ENCODE peak calls at places on chromosome 14, in nine cellular contexts. One of them, this sample, is unnamed.
A peak's percentile ranks its signal among the peaks of the same experiment; 100 is the strongest.

GRCh38 chr14:87863047-87863446 is 129.9 kb downstream of the GALC start:
- DNase-seq in HCT116: no peak
- DNase-seq in neural progenitor cell: no peak
- DNase-seq in PC-3: no peak
- DNase-seq in GM23338: no peak
- DNase-seq in MM.1S: no peak
- DNase-seq in hepatocyte: no peak
- DNase-seq in OCI-LY7: no peak
- DNase-seq in SK-N-SH: no peak
- DNase-seq in this sample: no peak

GRCh38 chr14:89621009-89621421 is 204.0 kb upstream of the FOXN3 start:
- DNase-seq in OCI-LY7: peak; percentile 36
- DNase-seq in HCT116: no peak
- DNase-seq in neural progenitor cell: no peak
- DNase-seq in PC-3: no peak
- DNase-seq in SK-N-SH: no peak
- DNase-seq in MM.1S: no peak
- DNase-seq in GM23338: no peak
- DNase-seq in hepatocyte: no peak
- DNase-seq in this sample: no peak

GRCh38 chr14:21044106-21044618 is 2.0 kb downstream of the RNASE7 start:
- DNase-seq in MM.1S: no peak
- DNase-seq in SK-N-SH: peak; percentile 53
- DNase-seq in hepatocyte: no peak
- DNase-seq in GM23338: no peak
- DNase-seq in HCT116: no peak
- DNase-seq in OCI-LY7: no peak
- DNase-seq in neural progenitor cell: no peak
- DNase-seq in PC-3: no peak
- DNase-seq in this sample: no peak

GRCh38 chr14:34297786-34298520 is 164.1 kb downstream of the SPTSSA start:
- DNase-seq in SK-N-SH: no peak
- DNase-seq in MM.1S: no peak
- DNase-seq in hepatocyte: peak; percentile 12
- DNase-seq in PC-3: no peak
- DNase-seq in HCT116: no peak
- DNase-seq in OCI-LY7: no peak
- DNase-seq in GM23338: no peak
- DNase-seq in neural progenitor cell: no peak
- DNase-seq in this sample: no peak

GRCh38 chr14:69928111-69928523 is 48.9 kb downstream of the SMOC1 start:
- DNase-seq in SK-N-SH: no peak
- DNase-seq in PC-3: no peak
- DNase-seq in hepatocyte: peak; percentile 40
- DNase-seq in neural progenitor cell: no peak
- DNase-seq in OCI-LY7: no peak
- DNase-seq in GM23338: no peak
- DNase-seq in MM.1S: no peak
- DNase-seq in HCT116: no peak
- DNase-seq in this sample: peak; percentile 58

GRCh38 chr14:70655110-70655826 is 13.6 kb downstream of the TTC9 start:
- DNase-seq in GM23338: peak; percentile 91
- DNase-seq in SK-N-SH: no peak
- DNase-seq in hepatocyte: no peak
- DNase-seq in MM.1S: peak; percentile 19
- DNase-seq in OCI-LY7: peak; percentile 95
- DNase-seq in HCT116: no peak
- DNase-seq in neural progenitor cell: no peak
- DNase-seq in PC-3: no peak
- DNase-seq in this sample: no peak

GRCh38 chr14:102493096-102493495 is 16.5 kb downstream of the ANKRD9 start:
- DNase-seq in MM.1S: no peak
- DNase-seq in PC-3: no peak
- DNase-seq in SK-N-SH: no peak
- DNase-seq in hepatocyte: no peak
- DNase-seq in OCI-LY7: no peak
- DNase-seq in HCT116: no peak
- DNase-seq in GM23338: no peak
- DNase-seq in neural progenitor cell: no peak
- DNase-seq in this sample: no peak

GRCh38 chr14:50757702-50758101 is 73.3 kb downstream of the NIN start:
- DNase-seq in OCI-LY7: no peak
- DNase-seq in MM.1S: no peak
- DNase-seq in neural progenitor cell: no peak
- DNase-seq in PC-3: no peak
- DNase-seq in SK-N-SH: no peak
- DNase-seq in HCT116: no peak
- DNase-seq in GM23338: no peak
- DNase-seq in hepatocyte: no peak
- DNase-seq in this sample: no peak

GRCh38 chr14:37587881-37588666 is 7.0 kb downstream of the FOXA1 start:
- DNase-seq in OCI-LY7: no peak
- DNase-seq in hepatocyte: peak; percentile 53
- DNase-seq in HCT116: no peak
- DNase-seq in SK-N-SH: no peak
- DNase-seq in MM.1S: no peak
- DNase-seq in PC-3: peak; percentile 57
- DNase-seq in GM23338: peak; percentile 80
- DNase-seq in neural progenitor cell: peak; percentile 87
- DNase-seq in this sample: peak; percentile 26

GRCh38 chr14:37590096-37590809 is 4.8 kb downstream of the FOXA1 start:
- DNase-seq in GM23338: no peak
- DNase-seq in HCT116: no peak
- DNase-seq in SK-N-SH: no peak
- DNase-seq in hepatocyte: no peak
- DNase-seq in OCI-LY7: no peak
- DNase-seq in MM.1S: no peak
- DNase-seq in neural progenitor cell: no peak
- DNase-seq in PC-3: peak; percentile 55
- DNase-seq in this sample: no peak

GRCh38 chr14:37588956-37589737 is 5.9 kb downstream of the FOXA1 start:
- DNase-seq in neural progenitor cell: peak; percentile 32
- DNase-seq in GM23338: peak; percentile 51
- DNase-seq in hepatocyte: no peak
- DNase-seq in HCT116: no peak
- DNase-seq in OCI-LY7: no peak
- DNase-seq in PC-3: peak; percentile 54
- DNase-seq in SK-N-SH: no peak
- DNase-seq in MM.1S: no peak
- DNase-seq in this sample: no peak

GRCh38 chr14:37587438-37587837 is 7.6 kb downstream of the FOXA1 start:
- DNase-seq in HCT116: no peak
- DNase-seq in neural progenitor cell: no peak
- DNase-seq in GM23338: no peak
- DNase-seq in OCI-LY7: no peak
- DNase-seq in MM.1S: no peak
- DNase-seq in SK-N-SH: no peak
- DNase-seq in PC-3: no peak
- DNase-seq in hepatocyte: no peak
- DNase-seq in this sample: no peak

GRCh38 chr14:37588667-37588955 is 6.4 kb downstream of the FOXA1 start:
- DNase-seq in MM.1S: no peak
- DNase-seq in SK-N-SH: no peak
- DNase-seq in HCT116: no peak
- DNase-seq in neural progenitor cell: no peak
- DNase-seq in PC-3: peak; percentile 72
- DNase-seq in OCI-LY7: no peak
- DNase-seq in hepatocyte: peak; percentile 38
- DNase-seq in GM23338: peak; percentile 62
- DNase-seq in this sample: no peak
- H3K27ac ChIP-seq in MM.1S: no peak overlapping the region
- H3K27ac ChIP-seq in SK-N-SH: no peak overlapping the region
- H3K27ac ChIP-seq in HCT116: no peak overlapping the region
- H3K27ac ChIP-seq in neural progenitor cell: no peak overlapping the region
- H3K27ac ChIP-seq in PC-3: peak overlapping the region; percentile 99
- H3K27ac ChIP-seq in OCI-LY7: no peak overlapping the region
- H3K27ac ChIP-seq in hepatocyte: peak overlapping the region; percentile 95
- H3K27ac ChIP-seq in GM23338: no peak overlapping the region
- H3K27ac ChIP-seq in this sample: no peak overlapping the region

GRCh38 chr14:76863724-76864407 is 37.7 kb downstream of the LRRC74A start:
- DNase-seq in hepatocyte: no peak
- DNase-seq in SK-N-SH: no peak
- DNase-seq in neural progenitor cell: no peak
- DNase-seq in OCI-LY7: no peak
- DNase-seq in MM.1S: peak; percentile 7
- DNase-seq in PC-3: no peak
- DNase-seq in GM23338: no peak
- DNase-seq in HCT116: no peak
- DNase-seq in this sample: no peak

GRCh38 chr14:76868453-76869170 is 42.4 kb downstream of the LRRC74A start:
- DNase-seq in SK-N-SH: no peak
- DNase-seq in hepatocyte: no peak
- DNase-seq in neural progenitor cell: no peak
- DNase-seq in PC-3: no peak
- DNase-seq in HCT116: no peak
- DNase-seq in MM.1S: no peak
- DNase-seq in GM23338: peak; percentile 34
- DNase-seq in OCI-LY7: no peak
- DNase-seq in this sample: no peak

GRCh38 chr14:76866469-76866868 is 40.3 kb downstream of the LRRC74A start:
- DNase-seq in SK-N-SH: no peak
- DNase-seq in HCT116: no peak
- DNase-seq in GM23338: no peak
- DNase-seq in MM.1S: no peak
- DNase-seq in hepatocyte: no peak
- DNase-seq in neural progenitor cell: no peak
- DNase-seq in OCI-LY7: no peak
- DNase-seq in PC-3: no peak
- DNase-seq in this sample: no peak

GRCh38 chr14:76870146-76870545 is 43.9 kb downstream of the LRRC74A start:
- DNase-seq in GM23338: peak; percentile 61
- DNase-seq in OCI-LY7: no peak
- DNase-seq in MM.1S: no peak
- DNase-seq in neural progenitor cell: peak; percentile 58
- DNase-seq in SK-N-SH: peak; percentile 77
- DNase-seq in HCT116: no peak
- DNase-seq in PC-3: peak; percentile 36
- DNase-seq in hepatocyte: no peak
- DNase-seq in this sample: no peak

DNA sequence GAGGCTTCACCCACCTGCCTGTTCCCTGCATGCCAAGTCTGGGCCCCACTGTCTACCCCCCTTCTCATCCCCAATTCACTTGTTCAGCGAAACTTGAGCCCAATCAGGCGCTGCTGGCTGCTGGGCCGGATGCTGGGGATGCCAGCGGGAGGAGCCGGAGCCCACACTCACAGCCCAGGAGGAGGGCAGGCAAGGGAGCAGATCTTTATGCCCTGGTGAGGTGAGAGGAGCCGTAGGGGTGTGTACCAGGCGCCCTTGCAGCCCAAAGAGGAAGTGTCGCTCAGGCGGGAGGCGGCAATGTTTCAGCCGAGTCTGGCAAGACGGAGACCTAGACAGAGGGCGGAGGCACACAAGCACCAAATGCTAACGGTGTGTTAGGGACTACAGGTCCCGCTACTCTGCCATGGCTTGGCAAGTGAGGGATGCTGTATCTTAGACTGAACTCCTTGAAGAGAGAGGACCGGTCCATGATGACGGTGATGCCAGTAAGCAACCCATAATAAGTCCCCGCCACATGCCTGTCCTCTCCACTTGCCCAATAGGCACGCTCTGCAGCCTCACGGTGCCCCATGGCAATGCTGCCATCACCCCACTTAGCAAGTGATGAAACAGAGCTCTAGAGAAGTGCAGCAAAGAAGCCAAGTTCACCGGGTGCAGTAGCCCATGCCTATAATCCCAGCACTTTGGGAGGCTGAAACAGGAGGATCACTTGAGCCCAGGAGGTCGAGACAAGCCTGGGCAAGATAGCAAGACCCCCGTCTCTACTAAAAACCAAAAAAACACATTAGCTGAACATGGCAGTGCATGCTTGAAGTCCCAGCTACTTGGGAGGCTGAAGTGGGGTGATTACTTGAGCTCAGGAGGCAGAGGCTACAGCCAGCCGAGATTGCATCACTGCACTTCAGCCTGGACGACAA is 41.6 kb downstream of the LRRC74A start:
- DNase-seq in GM23338: no peak
- DNase-seq in PC-3: no peak
- DNase-seq in HCT116: no peak
- DNase-seq in hepatocyte: no peak
- DNase-seq in MM.1S: no peak
- DNase-seq in SK-N-SH: no peak
- DNase-seq in neural progenitor cell: no peak
- DNase-seq in OCI-LY7: no peak
- DNase-seq in this sample: no peak
- TF ChIP-seq EZH2phosphoT487 in GM23338: no peak
- TF ChIP-seq EZH2phosphoT487 in PC-3: no peak
- TF ChIP-seq EZH2phosphoT487 in HCT116: no peak
- TF ChIP-seq EZH2phosphoT487 in hepatocyte: no peak
- TF ChIP-seq EZH2phosphoT487 in MM.1S: no peak
- TF ChIP-seq EZH2phosphoT487 in SK-N-SH: no peak
- TF ChIP-seq EZH2phosphoT487 in neural progenitor cell: no peak
- TF ChIP-seq EZH2phosphoT487 in OCI-LY7: no peak
- TF ChIP-seq EZH2phosphoT487 in this sample: no peak

DNA sequence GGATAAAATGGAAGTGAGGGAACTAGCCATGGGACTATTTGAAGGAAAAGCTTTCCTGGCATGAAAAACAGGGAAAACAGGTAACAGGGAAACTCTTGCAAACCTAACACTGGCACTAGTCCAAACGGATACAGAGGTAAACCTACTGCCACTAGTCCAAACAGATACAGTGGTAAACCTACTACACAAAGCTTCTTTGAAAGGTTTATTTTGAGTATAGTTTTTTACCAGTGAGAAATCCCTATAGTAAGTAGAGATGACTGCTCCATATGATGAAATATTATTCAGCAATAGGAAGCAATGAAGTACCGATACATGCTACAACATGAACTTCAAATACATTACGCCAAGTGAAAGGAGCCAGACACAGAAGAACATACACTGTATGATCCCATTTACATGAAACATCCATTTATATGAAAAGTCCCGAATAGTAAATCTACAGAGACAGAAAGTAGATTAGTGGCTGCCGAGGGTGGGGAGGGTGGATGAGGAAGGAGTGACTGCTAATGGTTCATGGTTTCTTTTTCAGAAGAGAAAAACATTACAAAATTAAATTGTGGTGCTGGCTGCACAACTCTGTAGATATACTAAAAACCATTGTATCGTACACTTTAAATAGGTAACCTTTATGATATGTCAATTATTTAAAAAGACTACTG is 25.5 kb downstream of the SPTLC2 start:
- DNase-seq in hepatocyte: no peak
- DNase-seq in PC-3: peak; percentile 82
- DNase-seq in GM23338: no peak
- DNase-seq in OCI-LY7: no peak
- DNase-seq in MM.1S: no peak
- DNase-seq in SK-N-SH: no peak
- DNase-seq in neural progenitor cell: no peak
- DNase-seq in HCT116: no peak
- DNase-seq in this sample: no peak
- H3K4me1 ChIP-seq in hepatocyte: no peaks in the 10 kb centered on the region
- H3K4me1 ChIP-seq in PC-3: peaks cover 31% of the 10 kb centered on the region
- H3K4me1 ChIP-seq in GM23338: peaks cover 8% of the 10 kb centered on the region
- H3K4me1 ChIP-seq in OCI-LY7: peaks cover 99% of the 10 kb centered on the region
- H3K4me1 ChIP-seq in MM.1S: no peaks in the 10 kb centered on the region
- H3K4me1 ChIP-seq in SK-N-SH: peaks cover 16% of the 10 kb centered on the region
- H3K4me1 ChIP-seq in neural progenitor cell: no peaks in the 10 kb centered on the region
- H3K4me1 ChIP-seq in HCT116: peaks cover 15% of the 10 kb centered on the region
- H3K4me1 ChIP-seq in this sample: peaks cover 17% of the 10 kb centered on the region

GRCh38 chr14:91920526-91920925 is 27.0 kb downstream of the FBLN5 start:
- DNase-seq in OCI-LY7: no peak
- DNase-seq in neural progenitor cell: no peak
- DNase-seq in GM23338: no peak
- DNase-seq in HCT116: no peak
- DNase-seq in MM.1S: no peak
- DNase-seq in SK-N-SH: no peak
- DNase-seq in hepatocyte: no peak
- DNase-seq in PC-3: no peak
- DNase-seq in this sample: no peak

GRCh38 chr14:91918159-91918883 is 29.2 kb downstream of the FBLN5 start:
- DNase-seq in PC-3: no peak
- DNase-seq in hepatocyte: no peak
- DNase-seq in MM.1S: no peak
- DNase-seq in GM23338: no peak
- DNase-seq in HCT116: no peak
- DNase-seq in neural progenitor cell: no peak
- DNase-seq in OCI-LY7: no peak
- DNase-seq in SK-N-SH: no peak
- DNase-seq in this sample: no peak

GRCh38 chr14:91925727-91926121 is 21.8 kb downstream of the FBLN5 start:
- DNase-seq in PC-3: no peak
- DNase-seq in neural progenitor cell: no peak
- DNase-seq in HCT116: no peak
- DNase-seq in MM.1S: no peak
- DNase-seq in GM23338: no peak
- DNase-seq in OCI-LY7: no peak
- DNase-seq in SK-N-SH: no peak
- DNase-seq in hepatocyte: no peak
- DNase-seq in this sample: no peak

GRCh38 chr14:91924871-91925726 is 22.4 kb downstream of the FBLN5 start:
- DNase-seq in HCT116: no peak
- DNase-seq in SK-N-SH: no peak
- DNase-seq in GM23338: peak; percentile 11
- DNase-seq in MM.1S: no peak
- DNase-seq in neural progenitor cell: no peak
- DNase-seq in OCI-LY7: no peak
- DNase-seq in PC-3: no peak
- DNase-seq in hepatocyte: no peak
- DNase-seq in this sample: no peak

DNA sequence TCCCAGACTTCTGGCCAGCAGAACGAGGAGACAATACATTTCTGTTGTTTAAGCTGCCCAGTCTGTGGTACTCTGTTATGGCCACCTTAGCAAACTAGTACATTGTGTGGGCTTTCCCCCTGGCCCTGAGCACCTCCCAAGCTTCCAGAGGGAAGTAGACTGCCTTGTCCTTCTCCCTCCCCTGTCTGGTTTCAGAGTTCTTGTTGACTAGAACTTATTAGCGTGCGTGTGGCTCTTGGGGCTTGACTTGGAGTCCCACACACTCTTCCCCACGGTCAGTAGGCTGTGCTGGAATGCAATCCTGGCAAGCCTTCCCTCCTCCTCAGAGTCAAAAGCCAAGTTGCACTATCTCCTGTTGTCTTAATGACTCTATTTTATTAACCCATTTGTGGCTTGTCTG is 27.7 kb downstream of the FBLN5 start:
- DNase-seq in MM.1S: no peak
- DNase-seq in neural progenitor cell: no peak
- DNase-seq in HCT116: no peak
- DNase-seq in OCI-LY7: no peak
- DNase-seq in GM23338: no peak
- DNase-seq in PC-3: no peak
- DNase-seq in hepatocyte: no peak
- DNase-seq in SK-N-SH: no peak
- DNase-seq in this sample: peak; percentile 84
- H3K27ac ChIP-seq in MM.1S: no peak overlapping the region
- H3K27ac ChIP-seq in neural progenitor cell: no peak overlapping the region
- H3K27ac ChIP-seq in HCT116: no peak overlapping the region
- H3K27ac ChIP-seq in OCI-LY7: no peak overlapping the region
- H3K27ac ChIP-seq in GM23338: no peak overlapping the region
- H3K27ac ChIP-seq in PC-3: no peak overlapping the region
- H3K27ac ChIP-seq in hepatocyte: no peak overlapping the region
- H3K27ac ChIP-seq in SK-N-SH: no peak overlapping the region
- H3K27ac ChIP-seq in this sample: peak overlapping the region; percentile 74

This sample was measured in GM23248.